ENCODE peak calls at places on chromosomes 13 and 19, in four cellular contexts. T is SK-N-SH, U is A549, O is IMR-90. R is an unnamed sample.

GRCh38 chr19:5369962-5370367 is 29.4 kb upstream of the PTPRS start:
- DNase-seq in T (peak), U (peak), O (no peak), R (peak)

GRCh38 chr13:78147905-78148304 is 229.3 kb upstream of the EDNRB start:
- DNase-seq in T (no peak), U (no peak), O (peak), R (no peak)

GRCh38 chr19:47100290-47100689 is 13.3 kb downstream of the ZC3H4 start:
- DNase-seq in T (no peak), U (no peak), O (no peak), R (no peak)

GRCh38 chr19:11692127-11692790 is 46.5 kb downstream of the ZNF823 start:
- DNase-seq in T (no peak), U (no peak), O (no peak), R (no peak)

GRCh38 chr19:2455481-2456300 is 1.1 kb downstream of the LMNB2 start:
- DNase-seq in T (peak), U (no peak), O (no peak), R (peak)

GRCh38 chr13:60043262-60043661 is 120.5 kb downstream of the DIAPH3 start:
- DNase-seq in T (peak), U (no peak), O (peak), R (no peak)

GRCh38 chr13:43085545-43085944 is 62.2 kb downstream of the DNAJC15 start:
- DNase-seq in T (peak), U (peak), O (peak), R (no peak)

GRCh38 chr19:35164418-35164817 is 9.9 kb downstream of the FXYD5 start:
- DNase-seq in T (no peak), U (no peak), O (no peak), R (no peak)

GRCh38 chr13:40599722-40600121 is 66.7 kb downstream of the FOXO1 start:
- DNase-seq in T (no peak), U (no peak), O (no peak), R (no peak)

GRCh38 chr19:10574462-10574861 is 5.7 kb upstream of the CDKN2D start:
- DNase-seq in T (no peak), U (no peak), O (no peak), R (no peak)

GRCh38 chr19:13835791-13836723 is 40.8 kb downstream of the ZSWIM4 start:
- DNase-seq in T (no peak), U (no peak), O (no peak), R (no peak)

GRCh38 chr19:4038661-4039096 is 28.0 kb downstream of the ZBTB7A start:
- DNase-seq in T (no peak), U (no peak), O (no peak), R (no peak)

GRCh38 chr19:45693168-45693788 is 812 bp downstream of the QPCTL start:
- DNase-seq in T (peak), U (peak), O (peak), R (peak)

GRCh38 chr13:51524312-51524711 is 60.0 kb upstream of the WDFY2 start:
- DNase-seq in T (no peak), U (no peak), O (peak), R (no peak)

GRCh38 chr13:73210218-73210883 is 151.5 kb downstream of the KLF5 start:
- DNase-seq in T (no peak), U (no peak), O (no peak), R (no peak)

GRCh38 chr13:110888390-110888789 is 26.5 kb downstream of the ANKRD10 start:
- DNase-seq in T (no peak), U (no peak), O (no peak), R (no peak)

GRCh38 chr13:99749627-99750026 is 221.9 kb downstream of the ZIC5 start:
- DNase-seq in T (no peak), U (no peak), O (no peak), R (no peak)

GRCh38 chr19:17090501-17091074 is 15.0 kb downstream of the MYO9B start:
- DNase-seq in T (no peak), U (no peak), O (peak), R (no peak)
- TF ChIP-seq USF2 in T (no peak), U (no peak), O (no peak), R (no peak)

GRCh38 chr19:18020212-18021067 is 12.5 kb downstream of the ARRDC2 start:
- DNase-seq in T (peak), U (no peak), O (peak), R (no peak)
- TF ChIP-seq USF2 in T (no peak), U (no peak), O (no peak), R (no peak)

GRCh38 chr19:40376286-40376862 is 13.6 kb downstream of the HIPK4 start:
- DNase-seq in T (peak), U (no peak), O (no peak), R (no peak)
- TF ChIP-seq USF2 in T (no peak), U (no peak), O (no peak), R (no peak)

GRCh38 chr19:44605547-44605946 is 7.8 kb upstream of the IGSF23 start:
- DNase-seq in T (no peak), U (no peak), O (no peak), R (no peak)

GRCh38 chr19:44609219-44609618 is 4.1 kb upstream of the IGSF23 start:
- DNase-seq in T (no peak), U (no peak), O (peak), R (no peak)

GRCh38 chr19:44607917-44608316 is 5.4 kb upstream of the IGSF23 start:
- DNase-seq in T (no peak), U (no peak), O (no peak), R (no peak)

GRCh38 chr19:44607049-44607448 is 6.3 kb upstream of the IGSF23 start:
- DNase-seq in T (no peak), U (no peak), O (peak), R (no peak)

DNA sequence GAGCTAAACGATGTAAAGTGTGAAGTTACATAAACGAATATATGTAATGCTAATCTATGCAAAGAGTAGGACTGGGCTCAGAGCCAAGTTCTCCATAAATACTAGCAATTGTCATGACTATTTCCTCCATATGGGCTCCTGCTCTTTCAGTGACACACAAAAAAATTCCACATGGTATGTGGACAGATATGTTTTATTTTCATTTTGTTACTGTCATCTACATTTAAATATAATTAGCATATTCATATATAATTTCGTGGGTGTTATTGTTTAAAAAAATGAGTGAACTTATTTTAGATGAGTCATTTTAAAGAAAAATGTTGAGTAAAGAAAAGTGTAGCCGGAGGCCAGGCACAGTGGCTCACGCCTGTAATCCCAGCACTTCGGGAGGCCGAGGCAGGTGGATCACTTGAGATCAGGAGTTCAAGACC is 5.0 kb upstream of the IGSF23 start:
- DNase-seq in T (no peak), U (no peak), O (peak), R (no peak)
- TF ChIP-seq USF2 in T (no peak), U (no peak), O (no peak), R (no peak)

DNA sequence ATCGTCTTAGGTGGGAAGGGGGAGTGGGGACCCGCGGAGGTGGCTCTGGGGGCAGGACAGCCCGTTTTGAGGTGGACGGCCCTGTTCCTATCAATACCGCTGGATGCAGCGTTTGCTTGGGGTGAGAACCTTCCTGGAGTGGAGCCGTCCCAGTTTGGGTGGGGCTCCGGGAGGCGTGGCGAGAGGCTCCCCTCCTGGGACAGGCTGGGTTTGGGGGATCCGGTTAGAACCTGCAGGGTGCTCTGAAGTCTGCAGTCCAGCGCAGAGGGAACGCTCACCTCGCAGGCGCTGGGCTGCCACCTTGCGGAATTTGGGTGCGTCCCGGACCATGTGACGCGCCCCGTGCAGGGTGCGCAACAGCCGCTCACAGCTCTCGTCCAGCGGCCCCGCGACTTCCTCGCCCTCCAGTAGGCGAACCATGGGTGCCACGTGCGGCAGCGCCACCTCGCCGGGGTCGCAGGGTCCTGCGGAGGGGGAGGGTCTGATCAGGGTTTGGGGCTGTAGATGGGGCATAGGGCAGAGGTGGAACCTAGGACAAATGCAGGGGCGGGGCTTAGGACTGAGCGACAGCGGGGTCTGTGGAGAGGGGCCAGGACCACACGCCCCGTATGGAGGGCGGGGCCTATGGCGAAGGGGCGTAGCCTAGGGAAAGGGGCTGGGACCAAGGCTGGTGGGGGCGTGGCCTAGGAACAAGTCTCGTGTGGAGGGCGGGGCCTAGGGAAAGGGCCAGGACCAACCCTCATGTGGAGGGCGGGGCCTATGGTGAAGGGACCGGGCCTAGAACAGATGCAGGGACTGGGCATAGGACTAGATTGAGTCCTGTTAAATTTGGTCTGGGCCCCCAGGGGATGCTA is 13.8 kb downstream of the SH2D3A start:
- DNase-seq in T (peak), U (peak), O (peak), R (peak)
- TF ChIP-seq USF2 in T (no peak), U (no peak), O (peak), R (peak)